ENCODE peak calls at places on chromosomes 11 and 22, in nine cellular contexts. Y is transverse colon, V is GM23338, Q is stomach, I is HL-60, S is HCT116, K is SK-N-SH, R is breast epithelium, P is K562. N is an unnamed sample.

GRCh38 chr11:11218287-11218986 is 134.6 kb downstream of the CSNK2A3 start:
- DNase-seq in R (peak), I (no peak), V (no peak), Y (peak), K (no peak), P (no peak), S (no peak), Q (peak), N (no peak)

GRCh38 chr11:66953431-66953833 is 4.8 kb downstream of the PC start:
- DNase-seq in K (no peak), Q (no peak), R (no peak), I (no peak), P (no peak), S (no peak), V (no peak), Y (no peak), N (no peak)

GRCh38 chr11:19614370-19614936 is 98.2 kb upstream of the NAV2 start:
- DNase-seq in P (no peak), K (no peak), I (no peak), Y (no peak), R (no peak), S (no peak), V (no peak), Q (no peak), N (no peak)

GRCh38 chr11:27370374-27370773 is 7.4 kb upstream of the CCDC34 start:
- DNase-seq in R (no peak), Q (no peak), P (no peak), I (no peak), V (peak), S (no peak), K (no peak), Y (no peak), N (no peak)

GRCh38 chr11:33530824-33531223 is 169.8 kb downstream of the C11orf91 start:
- DNase-seq in I (no peak), R (no peak), K (no peak), S (no peak), Y (no peak), Q (no peak), P (no peak), V (no peak), N (no peak)

GRCh38 chr11:34356576-34356917 is 1.3 kb downstream of the ABTB2 start:
- DNase-seq in Y (no peak), V (peak), K (no peak), P (no peak), Q (no peak), I (no peak), R (no peak), S (no peak), N (peak)

GRCh38 chr11:103907548-103908455 is 128.6 kb upstream of the DDI1 start:
- DNase-seq in P (no peak), Y (no peak), V (no peak), I (no peak), Q (no peak), S (no peak), R (no peak), K (no peak), N (no peak)

GRCh38 chr11:133078591-133079179 is 453.6 kb downstream of the OPCML start:
- DNase-seq in Y (peak), S (no peak), K (peak), R (no peak), I (peak), V (peak), P (peak), Q (peak), N (no peak)

GRCh38 chr22:43436536-43437267 is 24.9 kb downstream of the MPPED1 start:
- DNase-seq in Q (no peak), Y (no peak), V (no peak), K (no peak), S (no peak), P (no peak), R (no peak), I (no peak), N (no peak)

GRCh38 chr11:19951558-19952083 is 208.7 kb downstream of the DBX1 start:
- DNase-seq in P (peak), I (no peak), K (peak), V (peak), R (no peak), Q (no peak), Y (no peak), S (peak), N (no peak)

GRCh38 chr22:36911887-36912661 is 1.4 kb upstream of the CSF2RB start:
- DNase-seq in I (no peak), Q (no peak), S (no peak), Y (no peak), R (no peak), K (no peak), V (peak), P (no peak), N (no peak)

GRCh38 chr11:2317354-2318050 is 15.7 kb downstream of the TSPAN32 start:
- DNase-seq in I (no peak), R (peak), P (no peak), Q (no peak), S (no peak), Y (no peak), V (no peak), K (no peak), N (peak)

GRCh38 chr11:67419330-67420049 is 4.0 kb downstream of the CARNS1 start:
- DNase-seq in K (no peak), S (no peak), P (no peak), V (no peak), Q (no peak), R (no peak), Y (no peak), I (no peak), N (no peak)

GRCh38 chr22:25970996-25971811 is 198.1 kb upstream of the SEZ6L start:
- DNase-seq in Q (no peak), I (no peak), K (no peak), R (no peak), Y (no peak), P (no peak), S (no peak), V (peak), N (no peak)

GRCh38 chr11:32121012-32121411 is 30.1 kb downstream of the RCN1 start:
- DNase-seq in S (no peak), R (no peak), P (no peak), I (no peak), Q (no peak), Y (no peak), K (no peak), V (no peak), N (no peak)

GRCh38 chr22:30290679-30291333 is 1.5 kb upstream of the CASTOR1 start:
- DNase-seq in I (no peak), S (no peak), P (no peak), V (peak), Y (peak), R (peak), Q (peak), K (peak), N (peak)

GRCh38 chr22:25497269-25497668 is 67.2 kb upstream of the GRK3 start:
- DNase-seq in P (no peak), Q (no peak), K (no peak), I (no peak), S (no peak), R (no peak), V (no peak), Y (no peak), N (no peak)

GRCh38 chr22:49795521-49795920 is 32.2 kb downstream of the BRD1 start:
- DNase-seq in Y (no peak), R (no peak), V (no peak), P (no peak), K (no peak), S (no peak), Q (no peak), I (no peak), N (no peak)

GRCh38 chr11:134252539-134253188 is 488 bp downstream of the THYN1 start:
- DNase-seq in S (no peak), Q (no peak), K (peak), Y (no peak), I (peak), P (no peak), R (no peak), V (peak), N (no peak)

GRCh38 chr22:46671824-46672432 is 51.7 kb downstream of the GRAMD4 start:
- DNase-seq in Q (no peak), Y (no peak), R (no peak), P (no peak), K (no peak), I (no peak), V (no peak), S (no peak), N (no peak)
- H3K27ac ChIP-seq in Q (no peak), Y (no peak), R (no peak), P (no peak), K (no peak), I (no peak), V (no peak), S (no peak), N (no peak)

GRCh38 chr22:39313258-39314001 is 6.0 kb downstream of the RPL3 start:
- DNase-seq in R (no peak), Q (no peak), I (no peak), S (no peak), V (no peak), P (no peak), Y (no peak), K (no peak), N (no peak)
- TF ChIP-seq POLR2AphosphoS5 in R (no peak), Q (no peak), I (no peak), S (no peak), V (peak), P (no peak), Y (no peak), K (no peak), N (no peak)

DNA sequence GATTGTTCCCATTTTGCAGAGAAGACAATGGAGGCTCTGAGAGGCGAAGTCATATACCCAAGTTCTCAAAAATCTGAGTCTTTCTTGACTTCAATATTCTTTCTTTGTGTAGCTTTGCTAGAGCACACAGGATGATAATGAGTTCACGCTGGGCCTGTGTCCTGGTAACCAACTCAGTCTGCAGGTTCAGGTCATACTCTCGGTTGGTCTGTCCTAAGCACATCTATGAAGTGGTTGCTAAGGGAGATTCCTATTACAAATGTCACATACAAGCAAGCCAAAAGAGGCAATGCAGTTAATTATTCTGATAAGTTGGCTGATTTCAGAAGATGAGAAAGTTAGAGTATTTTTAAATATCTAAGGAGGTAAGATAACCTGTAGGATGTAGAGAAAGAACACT is 481.0 kb downstream of the SOX6 start:
- DNase-seq in S (no peak), I (no peak), Y (no peak), K (no peak), P (no peak), R (no peak), Q (no peak), V (no peak), N (no peak)
- H3K27ac ChIP-seq in S (no peak), I (no peak), Y (no peak), K (no peak), P (no peak), R (no peak), Q (no peak), V (no peak), N (no peak)

GRCh38 chr11:69509846-69510390 is 28.5 kb downstream of the LINC01488 start:
- DNase-seq in Q (no peak), P (no peak), R (no peak), I (no peak), S (no peak), Y (no peak), K (no peak), V (no peak), N (peak)

GRCh38 chr11:69511358-69512015 is 30.0 kb downstream of the LINC01488 start:
- DNase-seq in K (no peak), P (no peak), Y (no peak), Q (no peak), S (no peak), I (no peak), R (no peak), V (no peak), N (peak)

GRCh38 chr11:69512136-69512535 is 30.7 kb downstream of the LINC01488 start:
- DNase-seq in I (no peak), P (no peak), Y (no peak), R (no peak), V (no peak), K (no peak), Q (no peak), S (no peak), N (no peak)

GRCh38 chr11:69509381-69509780 is 27.9 kb downstream of the LINC01488 start:
- DNase-seq in S (no peak), Q (no peak), Y (no peak), V (no peak), K (no peak), P (no peak), I (no peak), R (no peak), N (peak)

DNA sequence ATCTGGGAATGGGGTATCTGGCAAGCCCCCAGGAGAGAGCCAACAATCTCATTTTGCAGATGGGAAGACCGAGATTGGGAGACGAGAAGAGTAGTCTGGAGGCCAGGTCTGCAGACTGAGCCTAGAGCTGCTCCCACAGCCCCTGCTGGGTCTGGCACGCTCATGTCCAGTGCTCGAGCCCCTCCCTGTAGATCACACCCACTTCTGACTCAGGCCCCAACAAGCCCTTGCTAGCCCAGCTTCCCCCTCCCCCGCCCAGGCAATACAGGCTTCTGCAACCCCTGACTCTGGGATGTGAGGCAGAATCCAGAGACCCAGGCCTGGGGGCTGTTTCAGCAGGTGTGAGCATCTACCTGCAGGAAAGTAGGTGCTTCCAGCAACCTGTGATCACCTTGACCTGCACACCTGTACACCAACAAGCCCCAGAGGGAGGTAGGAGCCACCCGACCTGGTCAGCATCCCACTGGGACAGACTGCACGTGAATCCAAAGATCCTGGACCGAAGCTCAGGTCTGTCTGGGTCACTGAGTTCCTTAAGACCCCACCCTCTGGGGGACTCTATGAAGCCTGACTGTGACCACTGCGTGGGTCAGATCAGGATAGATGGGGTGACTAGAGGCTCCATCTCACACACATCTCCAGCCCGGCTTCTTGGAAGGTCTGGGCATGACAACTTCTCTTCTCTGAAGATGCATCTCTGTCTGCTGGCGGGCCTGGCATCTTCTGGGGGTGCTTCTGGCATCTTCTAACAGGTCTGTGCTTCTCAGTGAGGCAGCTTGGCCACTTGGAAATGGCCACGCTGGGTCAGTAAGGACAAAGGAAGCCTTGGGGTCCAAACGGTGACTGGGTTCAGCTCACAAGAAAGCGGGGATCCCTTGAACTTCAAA is 29.3 kb downstream of the LINC01488 start:
- DNase-seq in Q (no peak), I (no peak), V (no peak), K (no peak), Y (no peak), S (no peak), R (no peak), P (no peak), N (peak)
- TF ChIP-seq POLR2AphosphoS5 in Q (no peak), I (no peak), V (no peak), K (no peak), Y (no peak), S (no peak), R (no peak), P (no peak), N (no peak)

GRCh38 chr22:47172771-47173534 is 410.5 kb downstream of the TBC1D22A start:
- DNase-seq in V (no peak), Q (no peak), I (no peak), K (no peak), Y (peak), R (peak), P (no peak), S (no peak), N (peak)
- H3K27ac ChIP-seq in V (no peak), Q (no peak), I (no peak), K (no peak), Y (no peak), R (no peak), P (no peak), S (no peak), N (no peak)

DNA sequence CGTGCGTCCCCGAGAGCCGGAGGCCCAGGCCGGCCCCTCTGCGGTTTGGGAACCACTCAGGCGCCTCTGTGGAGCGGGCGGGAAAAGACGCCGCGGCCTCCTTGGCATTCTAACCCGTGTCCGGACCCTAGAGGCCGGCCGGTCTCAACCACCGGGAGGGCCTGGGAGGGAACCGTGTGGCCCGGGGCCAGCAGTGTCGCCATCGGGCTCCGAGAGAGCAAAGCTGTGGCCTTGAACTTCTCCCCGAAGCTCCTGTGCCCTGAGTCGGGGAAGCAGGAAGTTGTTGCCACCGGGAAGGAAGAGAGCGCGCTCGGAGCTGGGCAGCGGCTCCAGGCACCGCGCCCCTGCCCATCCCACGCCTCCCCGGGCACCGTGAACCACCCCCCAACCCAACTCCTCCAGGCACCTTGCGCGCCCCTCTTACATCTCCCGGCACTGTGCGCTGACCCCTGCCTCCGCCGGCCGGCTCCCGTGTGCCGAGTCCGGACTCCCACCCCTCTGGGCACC is 80.1 kb upstream of the PPARA start:
- DNase-seq in I (peak), R (peak), P (no peak), V (peak), S (no peak), Y (peak), Q (peak), K (no peak), N (peak)
- TF ChIP-seq POLR2AphosphoS5 in I (peak), R (no peak), P (no peak), V (no peak), S (peak), Y (no peak), Q (no peak), K (peak), N (no peak)

N was measured in sigmoid colon.